ENCODE peak calls at places on chromosome 21, in eight cellular contexts. One of them, this sample, is unnamed.

GRCh38 chr21:20970691-20971090 is 27.5 kb upstream of the NCAM2 start:
- DNase-seq in right cardiac atrium: no peak
- DNase-seq in central memory CD4-positive, alpha-beta T cell: no peak
- DNase-seq in OCI-LY7: no peak
- DNase-seq in A549: no peak
- DNase-seq in HFFc6: no peak
- DNase-seq in fibroblast of the conjunctiva: no peak
- DNase-seq in stimulated activated CD8-positive, alpha-beta memory T cell treated with anti-CD3 and anti-CD28 coated beads, Interleukin-15, amount 100 ng/mL, for 4 hours: no peak
- DNase-seq in this sample: no peak

GRCh38 chr21:43772368-43772870 is 3.7 kb downstream of the CSTB start:
- DNase-seq in right cardiac atrium: peak
- DNase-seq in central memory CD4-positive, alpha-beta T cell: no peak
- DNase-seq in OCI-LY7: no peak
- DNase-seq in A549: no peak
- DNase-seq in HFFc6: no peak
- DNase-seq in fibroblast of the conjunctiva: no peak
- DNase-seq in stimulated activated CD8-positive, alpha-beta memory T cell treated with anti-CD3 and anti-CD28 coated beads, Interleukin-15, amount 100 ng/mL, for 4 hours: no peak
- DNase-seq in this sample: no peak

GRCh38 chr21:21851205-21851604 is 853.0 kb downstream of the NCAM2 start:
- DNase-seq in right cardiac atrium: no peak
- DNase-seq in central memory CD4-positive, alpha-beta T cell: no peak
- DNase-seq in OCI-LY7: no peak
- DNase-seq in A549: no peak
- DNase-seq in HFFc6: no peak
- DNase-seq in fibroblast of the conjunctiva: no peak
- DNase-seq in stimulated activated CD8-positive, alpha-beta memory T cell treated with anti-CD3 and anti-CD28 coated beads, Interleukin-15, amount 100 ng/mL, for 4 hours: no peak
- DNase-seq in this sample: no peak

GRCh38 chr21:28436286-28436932 is 556.3 kb downstream of the LTN1 start:
- DNase-seq in right cardiac atrium: no peak
- DNase-seq in central memory CD4-positive, alpha-beta T cell: no peak
- DNase-seq in OCI-LY7: no peak
- DNase-seq in A549: no peak
- DNase-seq in HFFc6: peak
- DNase-seq in fibroblast of the conjunctiva: no peak
- DNase-seq in stimulated activated CD8-positive, alpha-beta memory T cell treated with anti-CD3 and anti-CD28 coated beads, Interleukin-15, amount 100 ng/mL, for 4 hours: no peak
- DNase-seq in this sample: peak

GRCh38 chr21:31243611-31244010 is 100.5 kb downstream of the TIAM1 start:
- DNase-seq in right cardiac atrium: no peak
- DNase-seq in central memory CD4-positive, alpha-beta T cell: no peak
- DNase-seq in OCI-LY7: no peak
- DNase-seq in A549: no peak
- DNase-seq in HFFc6: no peak
- DNase-seq in fibroblast of the conjunctiva: no peak
- DNase-seq in stimulated activated CD8-positive, alpha-beta memory T cell treated with anti-CD3 and anti-CD28 coated beads, Interleukin-15, amount 100 ng/mL, for 4 hours: no peak
- DNase-seq in this sample: no peak

GRCh38 chr21:43864806-43865470 is at the start of gene AGPAT3:
- DNase-seq in right cardiac atrium: peak
- DNase-seq in central memory CD4-positive, alpha-beta T cell: peak
- DNase-seq in OCI-LY7: peak
- DNase-seq in A549: no peak
- DNase-seq in HFFc6: no peak
- DNase-seq in fibroblast of the conjunctiva: no peak
- DNase-seq in stimulated activated CD8-positive, alpha-beta memory T cell treated with anti-CD3 and anti-CD28 coated beads, Interleukin-15, amount 100 ng/mL, for 4 hours: peak
- DNase-seq in this sample: peak

GRCh38 chr21:45923146-45923545 is 58.4 kb upstream of the COL6A1 start:
- DNase-seq in right cardiac atrium: peak
- DNase-seq in central memory CD4-positive, alpha-beta T cell: peak
- DNase-seq in OCI-LY7: no peak
- DNase-seq in A549: peak
- DNase-seq in HFFc6: peak
- DNase-seq in fibroblast of the conjunctiva: peak
- DNase-seq in stimulated activated CD8-positive, alpha-beta memory T cell treated with anti-CD3 and anti-CD28 coated beads, Interleukin-15, amount 100 ng/mL, for 4 hours: peak
- DNase-seq in this sample: peak

GRCh38 chr21:38054334-38054733 is 138.1 kb upstream of the KCNJ6 start:
- DNase-seq in right cardiac atrium: no peak
- DNase-seq in central memory CD4-positive, alpha-beta T cell: no peak
- DNase-seq in OCI-LY7: no peak
- DNase-seq in A549: no peak
- DNase-seq in HFFc6: no peak
- DNase-seq in fibroblast of the conjunctiva: no peak
- DNase-seq in stimulated activated CD8-positive, alpha-beta memory T cell treated with anti-CD3 and anti-CD28 coated beads, Interleukin-15, amount 100 ng/mL, for 4 hours: no peak
- DNase-seq in this sample: no peak